ENCODE peak calls at places on chromosome 7, in eight cellular contexts. Z is upper lobe of left lung, D is cardiac muscle cell, G is Peyer's patch, I is Calu3, L is progenitor cell of endocrine pancreas, X is type B pancreatic cell, E is lower lobe of right lung. A is an unnamed sample.

GRCh38 chr7:115023219-115023618 is 101.3 kb downstream of the MDFIC start:
- DNase-seq in L (no peak), Z (no peak), E (no peak), X (no peak), G (no peak), I (no peak), D (no peak), A (no peak)

GRCh38 chr7:21543528-21544302 is 876 bp downstream of the DNAH11 start:
- DNase-seq in X (no peak), E (no peak), Z (no peak), G (no peak), D (peak; percentile 27), L (peak; percentile 9), I (no peak), A (peak; percentile 23)

GRCh38 chr7:13067036-13067435 is 379.6 kb downstream of the ARL4A start:
- DNase-seq in X (no peak), I (no peak), E (no peak), L (no peak), G (no peak), D (no peak), Z (no peak), A (peak; percentile 8)

GRCh38 chr7:142711722-142712616 is 37.3 kb upstream of the PRSS1 start:
- DNase-seq in D (peak; percentile 45), G (peak; percentile 62), L (no peak), X (no peak), E (no peak), Z (peak; percentile 22), I (peak; percentile 18), A (peak; percentile 4)

GRCh38 chr7:18565337-18565736 is 69.8 kb downstream of the HDAC9 start:
- DNase-seq in Z (no peak), E (no peak), I (no peak), D (peak; percentile 4), X (no peak), L (no peak), G (no peak), A (no peak)

GRCh38 chr7:12303096-12303495 is 92.0 kb downstream of the TMEM106B start:
- DNase-seq in X (no peak), L (no peak), Z (no peak), D (no peak), G (no peak), E (no peak), I (no peak), A (no peak)

GRCh38 chr7:149621776-149622175 is 124.2 kb upstream of the ZNF746 start:
- DNase-seq in I (no peak), X (no peak), G (no peak), Z (no peak), D (no peak), E (no peak), L (no peak), A (no peak)

GRCh38 chr7:2488272-2488645 is 12.1 kb upstream of the GRIFIN start:
- DNase-seq in E (no peak), X (no peak), D (peak; percentile 54), I (no peak), Z (no peak), L (no peak), G (no peak), A (no peak)

GRCh38 chr7:97457054-97457453 is 274.8 kb upstream of the TAC1 start:
- DNase-seq in Z (no peak), L (no peak), G (no peak), D (no peak), I (no peak), E (no peak), X (no peak), A (no peak)

GRCh38 chr7:30927559-30927958 is 15.9 kb downstream of the AQP1 start:
- DNase-seq in X (no peak), L (no peak), E (no peak), I (no peak), Z (no peak), D (no peak), G (no peak), A (no peak)

GRCh38 chr7:137539111-137539715 is 195.7 kb upstream of the PTN start:
- DNase-seq in L (no peak), Z (no peak), X (no peak), G (no peak), D (peak; percentile 68), I (no peak), E (no peak), A (no peak)

GRCh38 chr7:137964824-137965545 is 36.9 kb downstream of the CREB3L2 start:
- DNase-seq in X (no peak), Z (no peak), D (no peak), E (no peak), I (no peak), G (no peak), L (no peak), A (no peak)

GRCh38 chr7:141945356-141945755 is 1.4 kb downstream of the CLEC5A start:
- DNase-seq in L (no peak), I (no peak), E (no peak), X (no peak), D (no peak), G (no peak), Z (no peak), A (no peak)

DNA sequence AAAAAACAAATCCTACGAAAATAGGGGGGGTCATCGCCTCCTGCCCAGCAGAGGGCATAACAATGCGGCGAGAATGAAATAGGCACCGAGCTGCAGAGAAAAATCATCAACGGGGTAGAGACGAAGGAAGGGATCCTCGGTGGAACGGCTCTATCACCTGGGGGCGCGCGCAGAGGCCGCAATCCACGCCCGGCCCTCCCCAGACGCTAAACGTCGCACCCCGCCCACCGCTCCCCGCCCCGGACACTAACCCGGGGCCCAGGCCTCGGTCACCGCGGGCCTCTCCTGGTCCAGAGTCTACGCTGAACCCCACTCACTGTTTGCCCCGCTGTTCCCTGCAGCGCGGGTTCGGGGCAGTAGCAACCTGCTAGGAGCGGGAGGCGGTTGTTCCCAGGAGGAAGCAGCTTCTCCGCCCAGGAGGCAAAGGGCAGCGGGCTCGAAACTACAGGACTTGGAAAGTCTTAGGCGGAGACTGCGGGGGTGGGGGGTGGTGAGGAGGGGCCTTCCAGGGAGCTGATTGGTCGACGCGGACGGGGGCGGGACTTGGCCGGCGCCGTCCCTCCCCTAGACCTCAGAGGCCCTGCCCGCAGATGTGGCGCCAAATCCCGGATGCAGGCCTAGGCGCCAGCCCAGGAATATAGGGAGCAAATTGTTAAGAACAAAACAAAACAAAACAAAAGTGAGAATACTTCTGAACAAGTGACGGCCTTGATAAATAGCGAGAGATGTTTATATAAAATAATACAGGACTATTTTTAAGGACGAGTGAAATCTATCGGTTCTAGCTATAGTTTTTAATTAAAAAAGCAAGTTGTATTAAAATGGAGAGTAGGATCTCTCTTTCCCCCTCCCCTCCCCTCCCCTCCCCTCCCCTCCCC is at the start of gene TCAF1:
- DNase-seq in G (peak; percentile 98), I (peak; percentile 93), L (peak; percentile 88), Z (peak; percentile 95), E (peak; percentile 96), X (peak; percentile 89), D (peak; percentile 98), A (peak; percentile 96)
- TF ChIP-seq CTCF in G (no peak), I (peak; percentile 28), L (peak; percentile 49), Z (peak; percentile 4), E (peak; percentile 35), X (peak; percentile 49), D (peak; percentile 55), A (no peak)

DNA sequence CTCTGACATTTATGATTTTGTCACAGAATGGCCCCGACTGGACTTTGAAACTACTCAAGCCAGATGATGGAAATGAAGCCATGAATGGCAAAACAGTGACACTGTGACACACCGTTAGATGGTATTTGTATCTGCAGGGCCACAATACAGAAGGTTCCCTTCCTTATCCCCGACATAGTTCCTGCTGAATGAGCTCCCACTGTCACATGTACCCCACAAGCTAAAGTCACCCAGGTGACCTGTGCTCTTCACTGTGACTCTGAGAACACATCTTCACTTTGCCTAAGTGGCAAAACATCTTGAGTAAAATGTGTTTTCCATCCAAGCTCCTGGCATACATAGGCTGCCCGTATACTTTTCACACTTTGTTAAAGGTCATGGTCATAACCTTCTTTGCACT is 89.5 kb downstream of the LSM5 start:
- DNase-seq in L (no peak), E (no peak), I (no peak), G (no peak), D (no peak), X (no peak), Z (no peak), A (no peak)
- TF ChIP-seq CTCF in L (no peak), E (no peak), I (no peak), G (no peak), D (no peak), X (no peak), Z (no peak), A (no peak)

GRCh38 chr7:152177696-152178404 is 152.4 kb downstream of the GALNT11 start:
- DNase-seq in D (peak; percentile 16), E (no peak), Z (no peak), G (no peak), I (no peak), X (no peak), L (no peak), A (no peak)

GRCh38 chr7:152176797-152177196 is 151.3 kb downstream of the GALNT11 start:
- DNase-seq in X (no peak), I (no peak), D (no peak), E (no peak), Z (no peak), L (no peak), G (no peak), A (no peak)

GRCh38 chr7:152178405-152179058 is 153.1 kb downstream of the GALNT11 start:
- DNase-seq in Z (no peak), L (no peak), D (no peak), G (no peak), E (no peak), I (no peak), X (no peak), A (no peak)

DNA sequence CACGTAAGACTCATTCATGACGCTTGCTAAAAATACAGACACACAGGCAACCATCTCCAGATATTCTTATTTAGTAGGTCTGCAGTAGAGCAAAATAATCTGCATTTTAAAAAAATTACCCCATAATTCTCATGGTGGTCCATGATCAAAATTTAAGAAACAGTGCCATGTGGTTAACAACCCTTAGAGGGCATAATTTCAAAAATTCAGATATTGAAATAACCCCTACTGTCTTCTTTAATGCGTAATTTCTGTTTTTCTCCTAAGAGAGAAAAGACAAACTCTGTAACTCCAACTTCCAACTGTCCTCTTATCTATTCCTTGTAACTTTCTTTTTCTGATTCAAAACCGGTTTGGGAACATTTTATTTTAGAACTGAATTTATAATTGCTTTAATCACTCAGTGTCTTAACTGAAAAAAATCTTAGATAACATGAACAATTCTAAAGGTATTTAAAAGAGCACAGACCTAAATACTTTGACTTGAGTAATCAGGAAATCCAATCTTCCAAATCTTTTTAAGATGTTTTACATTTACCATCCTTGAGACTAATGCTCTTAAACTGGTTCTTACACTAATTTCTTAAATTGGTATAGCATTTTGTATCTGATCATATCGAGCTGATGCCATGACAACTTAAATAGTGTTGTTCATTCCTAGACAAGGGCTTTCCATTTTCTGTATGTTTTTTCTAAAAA is 148.0 kb downstream of the GALNT11 start:
- DNase-seq in Z (no peak), L (no peak), G (no peak), I (no peak), E (no peak), D (no peak), X (no peak), A (no peak)
- TF ChIP-seq CTCF in Z (no peak), L (no peak), G (no peak), I (no peak), E (no peak), D (no peak), X (peak; percentile 26), A (no peak)

DNA sequence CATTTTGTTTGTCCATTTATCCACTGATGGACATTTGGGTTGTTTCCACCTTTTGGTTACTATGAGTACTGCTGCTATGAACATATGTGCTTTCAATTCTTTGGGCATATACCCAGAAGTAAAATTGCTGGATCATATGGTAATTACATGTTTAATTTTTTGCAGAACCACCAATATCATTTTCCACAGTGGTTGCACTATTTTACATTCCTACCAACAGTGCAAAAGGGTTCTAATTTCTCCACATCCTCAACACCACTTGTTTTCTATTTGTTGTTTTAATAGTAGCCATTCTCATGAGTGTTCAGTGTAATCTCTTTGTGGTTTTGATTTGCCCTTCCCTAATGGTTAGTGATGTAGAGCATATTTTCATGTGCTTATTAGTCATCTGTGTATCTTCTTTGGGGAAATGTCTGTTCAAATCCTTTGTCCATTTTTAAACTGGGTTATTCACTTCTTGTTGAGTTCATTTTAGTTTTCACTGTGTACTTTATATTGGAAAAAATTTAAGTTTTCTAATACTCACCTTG is 101.9 kb downstream of the HIBADH start:
- DNase-seq in G (no peak), X (no peak), I (no peak), Z (no peak), D (peak; percentile 78), E (no peak), L (no peak), A (no peak)
- TF ChIP-seq CTCF in G (no peak), X (no peak), I (no peak), Z (no peak), D (peak; percentile 17), E (no peak), L (no peak), A (no peak)